ENCODE peak calls at places on chromosome 10, in ten cellular contexts. One of them, this sample, is unnamed.

GRCh38 chr10:84452006-84452405 is 123.6 kb downstream of the CCSER2 start:
- DNase-seq in Kasumi-1: no peak
- DNase-seq in activated gamma-delta T cell treated with Interleukin-2 at 50 U/mL for 16 hours: no peak
- DNase-seq in tibial nerve: no peak
- DNase-seq in AG09309: no peak
- DNase-seq in Panc1: no peak
- DNase-seq in stimulated activated CD8-positive, alpha-beta memory T cell treated with anti-CD3 and anti-CD28 coated beads, Interleukin-12 subunit alpha, Interleukin-12 subunit beta, amount 100 ng/mL, for 1 hour: no peak
- DNase-seq in fibroblast of gingiva: peak
- DNase-seq in Right ventricle myocardium inferior: no peak
- DNase-seq in ELF-1: no peak
- DNase-seq in this sample: no peak

GRCh38 chr10:12965571-12965970 is 35.9 kb downstream of the CCDC3 start:
- DNase-seq in Kasumi-1: no peak
- DNase-seq in activated gamma-delta T cell treated with Interleukin-2 at 50 U/mL for 16 hours: no peak
- DNase-seq in tibial nerve: no peak
- DNase-seq in AG09309: no peak
- DNase-seq in Panc1: no peak
- DNase-seq in stimulated activated CD8-positive, alpha-beta memory T cell treated with anti-CD3 and anti-CD28 coated beads, Interleukin-12 subunit alpha, Interleukin-12 subunit beta, amount 100 ng/mL, for 1 hour: no peak
- DNase-seq in fibroblast of gingiva: peak
- DNase-seq in Right ventricle myocardium inferior: no peak
- DNase-seq in ELF-1: no peak
- DNase-seq in this sample: no peak

GRCh38 chr10:62527019-62527827 is 153.1 kb downstream of the ZNF365 start:
- DNase-seq in Kasumi-1: no peak
- DNase-seq in activated gamma-delta T cell treated with Interleukin-2 at 50 U/mL for 16 hours: no peak
- DNase-seq in tibial nerve: no peak
- DNase-seq in AG09309: no peak
- DNase-seq in Panc1: no peak
- DNase-seq in stimulated activated CD8-positive, alpha-beta memory T cell treated with anti-CD3 and anti-CD28 coated beads, Interleukin-12 subunit alpha, Interleukin-12 subunit beta, amount 100 ng/mL, for 1 hour: no peak
- DNase-seq in fibroblast of gingiva: no peak
- DNase-seq in Right ventricle myocardium inferior: peak
- DNase-seq in ELF-1: no peak
- DNase-seq in this sample: no peak

GRCh38 chr10:28722065-28722803 is 44.9 kb downstream of the BAMBI start:
- DNase-seq in Kasumi-1: no peak
- DNase-seq in activated gamma-delta T cell treated with Interleukin-2 at 50 U/mL for 16 hours: peak
- DNase-seq in tibial nerve: peak
- DNase-seq in AG09309: no peak
- DNase-seq in Panc1: no peak
- DNase-seq in stimulated activated CD8-positive, alpha-beta memory T cell treated with anti-CD3 and anti-CD28 coated beads, Interleukin-12 subunit alpha, Interleukin-12 subunit beta, amount 100 ng/mL, for 1 hour: no peak
- DNase-seq in fibroblast of gingiva: peak
- DNase-seq in Right ventricle myocardium inferior: peak
- DNase-seq in ELF-1: peak
- DNase-seq in this sample: peak

GRCh38 chr10:26367771-26368170 is 70.4 kb upstream of the APBB1IP start:
- DNase-seq in Kasumi-1: peak
- DNase-seq in activated gamma-delta T cell treated with Interleukin-2 at 50 U/mL for 16 hours: peak
- DNase-seq in tibial nerve: no peak
- DNase-seq in AG09309: peak
- DNase-seq in Panc1: no peak
- DNase-seq in stimulated activated CD8-positive, alpha-beta memory T cell treated with anti-CD3 and anti-CD28 coated beads, Interleukin-12 subunit alpha, Interleukin-12 subunit beta, amount 100 ng/mL, for 1 hour: peak
- DNase-seq in fibroblast of gingiva: no peak
- DNase-seq in Right ventricle myocardium inferior: no peak
- DNase-seq in ELF-1: peak
- DNase-seq in this sample: no peak

GRCh38 chr10:55629792-55630490 is 731.1 kb downstream of the ZWINT start:
- DNase-seq in Kasumi-1: no peak
- DNase-seq in activated gamma-delta T cell treated with Interleukin-2 at 50 U/mL for 16 hours: no peak
- DNase-seq in tibial nerve: no peak
- DNase-seq in AG09309: no peak
- DNase-seq in Panc1: peak
- DNase-seq in stimulated activated CD8-positive, alpha-beta memory T cell treated with anti-CD3 and anti-CD28 coated beads, Interleukin-12 subunit alpha, Interleukin-12 subunit beta, amount 100 ng/mL, for 1 hour: no peak
- DNase-seq in fibroblast of gingiva: no peak
- DNase-seq in Right ventricle myocardium inferior: peak
- DNase-seq in ELF-1: peak
- DNase-seq in this sample: no peak

GRCh38 chr10:73439605-73440298 is 6.4 kb upstream of the MSS51 start:
- DNase-seq in Kasumi-1: no peak
- DNase-seq in activated gamma-delta T cell treated with Interleukin-2 at 50 U/mL for 16 hours: no peak
- DNase-seq in tibial nerve: no peak
- DNase-seq in AG09309: peak
- DNase-seq in Panc1: no peak
- DNase-seq in stimulated activated CD8-positive, alpha-beta memory T cell treated with anti-CD3 and anti-CD28 coated beads, Interleukin-12 subunit alpha, Interleukin-12 subunit beta, amount 100 ng/mL, for 1 hour: no peak
- DNase-seq in fibroblast of gingiva: no peak
- DNase-seq in Right ventricle myocardium inferior: no peak
- DNase-seq in ELF-1: no peak
- DNase-seq in this sample: no peak

GRCh38 chr10:80462277-80462985 is 8.3 kb downstream of the TSPAN14 start:
- DNase-seq in Kasumi-1: no peak
- DNase-seq in activated gamma-delta T cell treated with Interleukin-2 at 50 U/mL for 16 hours: no peak
- DNase-seq in tibial nerve: no peak
- DNase-seq in AG09309: no peak
- DNase-seq in Panc1: no peak
- DNase-seq in stimulated activated CD8-positive, alpha-beta memory T cell treated with anti-CD3 and anti-CD28 coated beads, Interleukin-12 subunit alpha, Interleukin-12 subunit beta, amount 100 ng/mL, for 1 hour: no peak
- DNase-seq in fibroblast of gingiva: peak
- DNase-seq in Right ventricle myocardium inferior: no peak
- DNase-seq in ELF-1: no peak
- DNase-seq in this sample: no peak

GRCh38 chr10:77029684-77030407 is 607.8 kb downstream of the KCNMA1 start:
- DNase-seq in Kasumi-1: no peak
- DNase-seq in activated gamma-delta T cell treated with Interleukin-2 at 50 U/mL for 16 hours: no peak
- DNase-seq in tibial nerve: no peak
- DNase-seq in AG09309: no peak
- DNase-seq in Panc1: no peak
- DNase-seq in stimulated activated CD8-positive, alpha-beta memory T cell treated with anti-CD3 and anti-CD28 coated beads, Interleukin-12 subunit alpha, Interleukin-12 subunit beta, amount 100 ng/mL, for 1 hour: no peak
- DNase-seq in fibroblast of gingiva: no peak
- DNase-seq in Right ventricle myocardium inferior: no peak
- DNase-seq in ELF-1: no peak
- DNase-seq in this sample: no peak

GRCh38 chr10:6780008-6780677 is 200.1 kb upstream of the PRKCQ start:
- DNase-seq in Kasumi-1: no peak
- DNase-seq in activated gamma-delta T cell treated with Interleukin-2 at 50 U/mL for 16 hours: no peak
- DNase-seq in tibial nerve: no peak
- DNase-seq in AG09309: no peak
- DNase-seq in Panc1: no peak
- DNase-seq in stimulated activated CD8-positive, alpha-beta memory T cell treated with anti-CD3 and anti-CD28 coated beads, Interleukin-12 subunit alpha, Interleukin-12 subunit beta, amount 100 ng/mL, for 1 hour: no peak
- DNase-seq in fibroblast of gingiva: no peak
- DNase-seq in Right ventricle myocardium inferior: no peak
- DNase-seq in ELF-1: no peak
- DNase-seq in this sample: no peak

GRCh38 chr10:113187066-113187777 is 237.2 kb downstream of the TCF7L2 start:
- DNase-seq in Kasumi-1: no peak
- DNase-seq in activated gamma-delta T cell treated with Interleukin-2 at 50 U/mL for 16 hours: no peak
- DNase-seq in tibial nerve: no peak
- DNase-seq in AG09309: no peak
- DNase-seq in Panc1: no peak
- DNase-seq in stimulated activated CD8-positive, alpha-beta memory T cell treated with anti-CD3 and anti-CD28 coated beads, Interleukin-12 subunit alpha, Interleukin-12 subunit beta, amount 100 ng/mL, for 1 hour: no peak
- DNase-seq in fibroblast of gingiva: no peak
- DNase-seq in Right ventricle myocardium inferior: peak
- DNase-seq in ELF-1: peak
- DNase-seq in this sample: no peak